ENCODE peak calls at places on chromosomes 12 and 14, in five cellular contexts. L is GM12864; R is H1; Q is tibial artery; W is activated CD4-positive, alpha-beta T cell treated with anti-CD3 and anti-CD28 coated beads, Interleukin-2, amount 10 ng/mL, durations not matched to agents 7 days and 5 days. K is an unnamed sample.

GRCh38 chr12:133130808-133131128 is 341 bp downstream of the ZNF10 start:
- DNase-seq in L (no peak), R (no peak), Q (peak; percentile 38), W (peak; percentile 52), K (no peak)

GRCh38 chr14:25250516-25250915 is 200.6 kb upstream of the STXBP6 start:
- DNase-seq in L (no peak), R (no peak), Q (no peak), W (no peak), K (no peak)

GRCh38 chr12:47302111-47302597 is 222.4 kb upstream of the AMIGO2 start:
- DNase-seq in L (no peak), R (no peak), Q (no peak), W (no peak), K (no peak)

GRCh38 chr12:82896979-82897378 is 210.3 kb downstream of the TMTC2 start:
- DNase-seq in L (no peak), R (no peak), Q (no peak), W (no peak), K (no peak)

GRCh38 chr12:132276066-132276719 is 53.2 kb downstream of the GALNT9 start:
- DNase-seq in L (no peak), R (no peak), Q (no peak), W (no peak), K (no peak)

GRCh38 chr12:59600174-59600573 is 4.3 kb downstream of the SLC16A7 start:
- DNase-seq in L (no peak), R (no peak), Q (no peak), W (no peak), K (no peak)

GRCh38 chr12:106074706-106075392 is 63.9 kb downstream of the NUAK1 start:
- DNase-seq in L (no peak), R (no peak), Q (no peak), W (no peak), K (no peak)

GRCh38 chr12:109130755-109131521 is 14.6 kb downstream of the ACACB start:
- DNase-seq in L (no peak), R (no peak), Q (no peak), W (no peak), K (no peak)

GRCh38 chr12:130615906-130616305 is 100.2 kb downstream of the RIMBP2 start:
- DNase-seq in L (no peak), R (no peak), Q (no peak), W (no peak), K (no peak)

GRCh38 chr14:69948311-69948710 is 69.1 kb downstream of the SMOC1 start:
- DNase-seq in L (no peak), R (no peak), Q (no peak), W (no peak), K (no peak)

GRCh38 chr14:47149326-47149725 is 497.7 kb upstream of the RPL10L start:
- DNase-seq in L (no peak), R (no peak), Q (no peak), W (no peak), K (no peak)

GRCh38 chr12:113914806-113915205 is 51.3 kb downstream of the RBM19 start:
- DNase-seq in L (no peak), R (no peak), Q (no peak), W (no peak), K (no peak)

GRCh38 chr12:105955976-105956375 is 182.8 kb downstream of the NUAK1 start:
- DNase-seq in L (no peak), R (no peak), Q (no peak), W (no peak), K (no peak)

GRCh38 chr14:44112774-44113460 is 394.2 kb downstream of the FSCB start:
- DNase-seq in L (no peak), R (no peak), Q (no peak), W (no peak), K (peak; percentile 82)

GRCh38 chr14:34999500-34999899 is 16.7 kb downstream of the SRP54 start:
- DNase-seq in L (no peak), R (no peak), Q (no peak), W (no peak), K (no peak)

GRCh38 chr12:111240374-111240773 is 128.5 kb downstream of the PHETA1 start:
- DNase-seq in L (no peak), R (no peak), Q (no peak), W (no peak), K (no peak)

GRCh38 chr12:80352476-80352875 is 91.6 kb upstream of the PTPRQ start:
- DNase-seq in L (no peak), R (no peak), Q (no peak), W (no peak), K (no peak)

GRCh38 chr12:130423991-130424857 is 86.5 kb downstream of the PIWIL1 start:
- DNase-seq in L (no peak), R (no peak), Q (peak; percentile 18), W (no peak), K (no peak)

GRCh38 chr12:87201598-87201997 is 827.6 kb downstream of the C12orf50 start:
- DNase-seq in L (no peak), R (no peak), Q (no peak), W (no peak), K (no peak)

K was measured in SIG-M5.